ENCODE peak calls at places on chromosomes 5 and 9, in nine cellular contexts. A is AG08396; E is GM23248; W is AG04450; Q is GM04504; Z is stimulated activated CD8-positive, alpha-beta memory T cell treated with anti-CD3 and anti-CD28 coated beads, Interleukin-15, amount 100 ng/mL, for 1 hour; V is EL; K is neural progenitor cell; B is Daoy. D is an unnamed sample.

GRCh38 chr5:99037668-99038067 is 108.9 kb upstream of the CHD1 start:
- DNase-seq in W (no peak), A (no peak), B (peak; percentile 65), Z (peak; percentile 19), K (no peak), E (no peak), Q (no peak), V (peak; percentile 9), D (peak; percentile 71)

GRCh38 chr9:129751841-129752801 is 721 bp downstream of the PTGES start:
- DNase-seq in Z (no peak), W (no peak), B (no peak), Q (no peak), E (peak; percentile 72), V (no peak), A (no peak), K (no peak), D (no peak)

GRCh38 chr5:57716661-57717060 is 234.1 kb upstream of the ACTBL2 start:
- DNase-seq in Q (no peak), W (no peak), B (no peak), V (no peak), A (no peak), Z (no peak), K (no peak), E (no peak), D (no peak)

GRCh38 chr5:162068412-162068811 is 839 bp downstream of the GABRG2 start:
- DNase-seq in Z (no peak), W (no peak), B (peak; percentile 3), V (no peak), A (peak; percentile 3), Q (no peak), K (peak; percentile 94), E (peak; percentile 12), D (no peak)

GRCh38 chr5:137598341-137598740 is 99.2 kb upstream of the SPOCK1 start:
- DNase-seq in K (no peak), W (no peak), Q (no peak), Z (no peak), E (no peak), V (no peak), B (no peak), A (no peak), D (no peak)

GRCh38 chr5:82327961-82328360 is 49.8 kb upstream of the RPS23 start:
- DNase-seq in K (no peak), E (peak; percentile 67), V (no peak), Q (no peak), Z (no peak), W (no peak), B (no peak), A (no peak), D (no peak)

GRCh38 chr5:74212336-74212735 is 428.2 kb downstream of the ENC1 start:
- DNase-seq in B (peak; percentile 53), E (peak; percentile 44), A (peak; percentile 18), Q (no peak), W (no peak), V (peak; percentile 57), Z (no peak), K (peak; percentile 46), D (no peak)

GRCh38 chr5:80072103-80073073 is 37.2 kb downstream of the THBS4 start:
- DNase-seq in Q (peak; percentile 18), E (peak; percentile 70), V (peak; percentile 35), W (no peak), A (no peak), B (peak; percentile 58), Z (no peak), K (no peak), D (no peak)

GRCh38 chr5:137624786-137625349 is 111.0 kb downstream of the KLHL3 start:
- DNase-seq in K (no peak), Q (no peak), V (no peak), B (no peak), E (no peak), A (no peak), Z (no peak), W (no peak), D (no peak)

GRCh38 chr5:1930880-1931589 is 48.3 kb upstream of the IRX4 start:
- DNase-seq in E (peak; percentile 13), Z (no peak), B (no peak), A (peak; percentile 42), K (peak; percentile 72), W (no peak), Q (no peak), V (no peak), D (peak; percentile 23)

GRCh38 chr5:173204185-173204979 is 30.6 kb downstream of the NKX2-5 start:
- DNase-seq in V (peak; percentile 39), E (peak; percentile 61), K (no peak), A (no peak), Q (no peak), B (peak; percentile 42), Z (no peak), W (no peak), D (no peak)

GRCh38 chr5:9358961-9359686 is 186.8 kb downstream of the SEMA5A start:
- DNase-seq in A (peak; percentile 31), Z (no peak), K (no peak), B (no peak), Q (no peak), V (peak; percentile 82), W (peak; percentile 71), E (peak; percentile 59), D (no peak)

GRCh38 chr5:133746834-133747233 is 134.5 kb upstream of the FSTL4 start:
- DNase-seq in Q (no peak), W (no peak), E (peak; percentile 3), Z (no peak), A (no peak), B (no peak), V (no peak), K (peak; percentile 12), D (no peak)

GRCh38 chr9:87277346-87277745 is 220.3 kb upstream of the DAPK1 start:
- DNase-seq in Q (no peak), Z (no peak), A (no peak), V (no peak), K (no peak), B (peak; percentile 30), W (no peak), E (no peak), D (no peak)

GRCh38 chr5:11319851-11320580 is 559.0 kb upstream of the DAP start:
- DNase-seq in B (peak; percentile 81), A (peak; percentile 19), V (no peak), Z (no peak), E (no peak), K (no peak), W (no peak), Q (no peak), D (no peak)

GRCh38 chr9:97366889-97367288 is 45.0 kb upstream of the TDRD7 start:
- DNase-seq in K (no peak), A (no peak), W (no peak), Q (no peak), Z (no peak), B (no peak), V (no peak), E (no peak), D (no peak)

GRCh38 chr5:168851902-168852321 is 272.7 kb upstream of the PANK3 start:
- DNase-seq in A (peak; percentile 15), E (no peak), K (no peak), V (peak; percentile 68), W (no peak), B (peak; percentile 75), Z (no peak), Q (peak; percentile 69), D (no peak)

GRCh38 chr5:102048940-102049339 is 247.1 kb downstream of the SLCO4C1 start:
- DNase-seq in Z (no peak), K (no peak), W (no peak), Q (no peak), B (no peak), A (no peak), V (no peak), E (no peak), D (no peak)

GRCh38 chr9:76004526-76004925 is 114.1 kb downstream of the PCSK5 start:
- DNase-seq in Z (no peak), E (no peak), Q (no peak), W (no peak), B (no peak), V (no peak), A (no peak), K (no peak), D (no peak)

GRCh38 chr9:105333076-105333475 is 88.6 kb downstream of the SLC44A1 start:
- DNase-seq in Z (no peak), W (no peak), Q (no peak), E (peak; percentile 82), B (peak; percentile 22), K (no peak), V (peak; percentile 3), A (no peak), D (no peak)

GRCh38 chr9:93958121-93958874 is 3.1 kb upstream of the BARX1 start:
- DNase-seq in Q (no peak), E (no peak), Z (no peak), A (no peak), V (no peak), K (peak; percentile 74), W (no peak), B (no peak), D (no peak)

GRCh38 chr9:11931109-11931508 is 762.1 kb upstream of the TYRP1 start:
- DNase-seq in A (no peak), W (no peak), Z (no peak), K (no peak), V (no peak), E (peak; percentile 76), Q (no peak), B (peak; percentile 37), D (no peak)

GRCh38 chr5:55623789-55624188 is 88.3 kb downstream of the SLC38A9 start:
- DNase-seq in V (no peak), E (no peak), Q (no peak), K (peak; percentile 14), Z (no peak), A (no peak), B (no peak), W (no peak), D (no peak)

GRCh38 chr5:14775857-14776256 is 95.7 kb downstream of the ANKH start:
- DNase-seq in A (peak; percentile 11), Z (no peak), Q (no peak), B (peak; percentile 96), E (peak; percentile 60), V (peak; percentile 12), K (no peak), W (no peak), D (no peak)

GRCh38 chr5:168409601-168410458 is 76.4 kb upstream of the RARS1 start:
- DNase-seq in E (peak; percentile 71), K (no peak), A (peak; percentile 58), Q (no peak), Z (no peak), V (peak; percentile 74), B (peak; percentile 79), W (peak; percentile 46), D (no peak)

GRCh38 chr9:101376117-101376866 is 8.5 kb downstream of the BAAT start:
- DNase-seq in K (no peak), B (peak; percentile 40), Q (peak; percentile 90), Z (no peak), E (peak; percentile 95), A (peak; percentile 2), W (no peak), V (peak; percentile 86), D (no peak)

GRCh38 chr9:20426019-20426418 is 196.3 kb downstream of the MLLT3 start:
- DNase-seq in V (no peak), B (no peak), Q (no peak), W (no peak), K (no peak), E (no peak), Z (no peak), A (no peak), D (no peak)

GRCh38 chr5:120806132-120806531 is 342.0 kb downstream of the PRR16 start:
- DNase-seq in W (no peak), V (peak; percentile 11), K (no peak), Q (no peak), Z (no peak), E (peak; percentile 53), B (no peak), A (no peak), D (no peak)

D was measured in CD4-positive, alpha-beta T cell.